ENCODE peak calls at places on chromosomes 7 and 10, in six cellular contexts. A is uterus, W is brain microvascular endothelial cell, I is bronchial epithelial cell, C is AG10803, V is fibroblast of lung. U is an unnamed sample.
A peak's percentile ranks its signal among the peaks of the same experiment; 100 is the strongest.

GRCh38 chr10:93288679-93289634 is 193.2 kb downstream of the MYOF start:
- DNase-seq in I (peak; percentile 75), W (peak; percentile 85), V (peak; percentile 96), A (peak; percentile 45), C (peak; percentile 96), U (peak; percentile 89)

GRCh38 chr10:15344876-15345285 is 26.2 kb downstream of the FAM171A1 start:
- DNase-seq in V (peak; percentile 92), W (peak; percentile 62), I (peak; percentile 77), A (no peak), C (peak; percentile 34), U (no peak)

GRCh38 chr7:210401-210925 is 18.1 kb downstream of the FAM20C start:
- DNase-seq in W (no peak), C (no peak), A (no peak), V (no peak), I (no peak), U (no peak)

GRCh38 chr7:17690030-17690429 is 250.3 kb downstream of the SNX13 start:
- DNase-seq in C (peak; percentile 91), A (no peak), V (peak; percentile 99), W (peak; percentile 98), I (peak; percentile 76), U (peak; percentile 86)

GRCh38 chr7:90869335-90869734 is 273.2 kb downstream of the CDK14 start:
- DNase-seq in V (no peak), A (no peak), W (no peak), C (peak; percentile 9), I (no peak), U (no peak)

GRCh38 chr7:47556511-47557180 is 25.3 kb downstream of the TNS3 start:
- DNase-seq in I (peak; percentile 45), C (no peak), W (peak; percentile 40), V (peak; percentile 64), A (no peak), U (no peak)

GRCh38 chr7:73823257-73823656 is 7.5 kb upstream of the CLDN4 start:
- DNase-seq in C (no peak), I (no peak), W (no peak), V (no peak), A (no peak), U (no peak)

GRCh38 chr7:137936509-137937201 is 65.2 kb downstream of the CREB3L2 start:
- DNase-seq in A (no peak), C (no peak), W (no peak), I (no peak), V (no peak), U (no peak)

GRCh38 chr7:120611959-120612358 is 246.0 kb downstream of the TSPAN12 start:
- DNase-seq in W (no peak), I (no peak), A (no peak), C (no peak), V (no peak), U (no peak)

GRCh38 chr7:46855851-46856250 is 726.1 kb downstream of the TNS3 start:
- DNase-seq in I (no peak), A (no peak), W (no peak), V (peak; percentile 25), C (peak; percentile 67), U (no peak)

GRCh38 chr10:4354382-4354812 is 471.6 kb upstream of the AKR1E2 start:
- DNase-seq in A (no peak), V (peak; percentile 76), I (peak; percentile 94), W (peak; percentile 19), C (peak; percentile 32), U (no peak)

GRCh38 chr10:98414932-98415709 is at the start of gene PYROXD2:
- DNase-seq in I (peak; percentile 77), V (peak; percentile 91), C (peak; percentile 94), W (peak; percentile 74), A (peak; percentile 92), U (peak; percentile 64)

GRCh38 chr10:76509501-76509900 is 1078.1 kb downstream of the LRMDA start:
- DNase-seq in V (peak; percentile 73), W (no peak), I (no peak), A (no peak), C (peak; percentile 74), U (no peak)

GRCh38 chr7:77959080-77959479 is 160.5 kb downstream of the PHTF2 start:
- DNase-seq in V (no peak), C (no peak), I (no peak), A (no peak), W (no peak), U (no peak)

GRCh38 chr7:108067844-108068243 is 62.3 kb downstream of the LAMB4 start:
- DNase-seq in W (no peak), A (no peak), I (no peak), C (no peak), V (no peak), U (no peak)

GRCh38 chr10:101783736-101784118 is 481 bp upstream of the NPM3 start:
- DNase-seq in W (no peak), C (no peak), V (peak; percentile 19), I (peak; percentile 25), A (no peak), U (no peak)

GRCh38 chr7:78420001-78420400 is 621.4 kb downstream of the PHTF2 start:
- DNase-seq in W (no peak), I (no peak), C (no peak), V (no peak), A (no peak), U (no peak)

GRCh38 chr7:76372984-76373833 is 14.4 kb upstream of the YWHAG start:
- DNase-seq in W (peak; percentile 77), I (peak; percentile 89), V (peak; percentile 82), A (no peak), C (peak; percentile 65), U (no peak)

GRCh38 chr10:33509231-33509871 is 174.9 kb upstream of the NRP1 start:
- DNase-seq in W (peak; percentile 92), V (peak; percentile 96), C (peak; percentile 77), I (peak; percentile 96), A (peak; percentile 56), U (no peak)
- H3K4me3 ChIP-seq in W (no peak overlapping the region), V (no peak overlapping the region), C (no peak overlapping the region), I (no peak overlapping the region), A (no peak overlapping the region), U (no peak overlapping the region)

GRCh38 chr7:100430450-100431285 is 1.0 kb downstream of the MEPCE start:
- DNase-seq in A (no peak), W (no peak), I (no peak), C (peak; percentile 24), V (peak; percentile 13), U (no peak)

GRCh38 chr7:100432053-100432452 is 2.4 kb downstream of the MEPCE start:
- DNase-seq in A (no peak), I (no peak), V (no peak), W (no peak), C (no peak), U (no peak)

GRCh38 chr7:100429637-100430449 is at the start of gene MEPCE:
- DNase-seq in V (peak; percentile 92), W (peak; percentile 97), C (peak; percentile 96), A (peak; percentile 98), I (peak; percentile 74), U (peak; percentile 69)

GRCh38 chr7:100432621-100433275 is 3.1 kb downstream of the MEPCE start:
- DNase-seq in C (no peak), I (no peak), A (no peak), W (no peak), V (no peak), U (no peak)

DNA sequence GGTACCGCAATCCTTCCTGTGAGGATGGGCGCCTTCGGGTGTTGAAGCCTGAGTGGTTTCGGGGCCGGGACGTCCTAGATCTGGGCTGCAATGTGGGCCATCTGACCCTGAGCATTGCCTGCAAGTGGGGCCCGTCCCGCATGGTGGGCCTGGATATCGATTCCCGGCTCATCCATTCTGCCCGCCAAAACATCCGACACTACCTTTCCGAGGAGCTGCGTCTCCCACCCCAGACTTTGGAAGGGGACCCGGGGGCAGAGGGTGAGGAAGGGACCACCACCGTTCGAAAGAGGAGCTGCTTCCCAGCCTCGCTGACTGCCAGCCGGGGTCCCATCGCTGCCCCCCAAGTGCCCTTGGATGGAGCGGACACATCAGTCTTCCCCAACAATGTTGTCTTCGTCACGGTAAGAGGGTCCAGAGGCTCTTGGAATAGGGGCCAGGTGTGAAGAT is 1.7 kb downstream of the MEPCE start:
- DNase-seq in C (no peak), A (no peak), V (no peak), W (no peak), I (no peak), U (no peak)
- H3K4me3 ChIP-seq in C (peak overlapping the region; percentile 91), A (no peak overlapping the region), V (no peak overlapping the region), W (no peak overlapping the region), I (no peak overlapping the region), U (peak overlapping the region; percentile 92)

GRCh38 chr7:151244871-151245346 is 3.6 kb downstream of the SMARCD3 start:
- DNase-seq in I (no peak), A (no peak), W (no peak), V (no peak), C (no peak), U (no peak)

GRCh38 chr7:151243411-151244155 is 4.9 kb downstream of the SMARCD3 start:
- DNase-seq in V (no peak), A (no peak), I (no peak), C (no peak), W (no peak), U (no peak)

GRCh38 chr7:151245360-151246160 is 2.9 kb downstream of the SMARCD3 start:
- DNase-seq in I (no peak), A (peak; percentile 55), V (no peak), W (no peak), C (no peak), U (no peak)

GRCh38 chr7:151243045-151243349 is 5.5 kb downstream of the SMARCD3 start:
- DNase-seq in W (no peak), I (no peak), C (no peak), A (no peak), V (no peak), U (no peak)

GRCh38 chr7:151244156-151244870 is 4.2 kb downstream of the SMARCD3 start:
- DNase-seq in W (peak; percentile 52), I (peak; percentile 33), A (no peak), V (no peak), C (peak; percentile 41), U (no peak)
- H3K4me3 ChIP-seq in W (no peak overlapping the region), I (no peak overlapping the region), A (no peak overlapping the region), V (no peak overlapping the region), C (no peak overlapping the region), U (peak overlapping the region; percentile 43)

GRCh38 chr10:126905776-126906703 is 812 bp downstream of the DOCK1 start:
- DNase-seq in V (peak; percentile 49), A (peak; percentile 25), I (no peak), C (peak; percentile 40), W (no peak), U (no peak)
- H3K4me3 ChIP-seq in V (peak overlapping the region; percentile 56), A (peak overlapping the region; percentile 60), I (peak overlapping the region; percentile 65), C (peak overlapping the region; percentile 70), W (peak overlapping the region; percentile 74), U (peak overlapping the region; percentile 73)

GRCh38 chr10:21976280-21976679 is 27.2 kb downstream of the DNAJC1 start:
- DNase-seq in V (no peak), I (no peak), W (no peak), C (no peak), A (no peak), U (no peak)

GRCh38 chr10:21981118-21981517 is 22.4 kb downstream of the DNAJC1 start:
- DNase-seq in I (no peak), W (no peak), C (no peak), A (no peak), V (no peak), U (no peak)

GRCh38 chr10:21975378-21975990 is 28.0 kb downstream of the DNAJC1 start:
- DNase-seq in I (no peak), W (no peak), V (no peak), C (peak; percentile 29), A (no peak), U (no peak)

GRCh38 chr10:21976739-21977138 is 26.8 kb downstream of the DNAJC1 start:
- DNase-seq in V (peak; percentile 36), W (peak; percentile 18), I (no peak), C (no peak), A (no peak), U (no peak)

GRCh38 chr10:21978191-21978862 is 25.2 kb downstream of the DNAJC1 start:
- DNase-seq in W (peak; percentile 4), I (peak; percentile 64), A (no peak), V (peak; percentile 83), C (peak; percentile 24), U (no peak)
- H3K4me3 ChIP-seq in W (no peak overlapping the region), I (no peak overlapping the region), A (no peak overlapping the region), V (no peak overlapping the region), C (no peak overlapping the region), U (no peak overlapping the region)